ENCODE peak calls at places on chromosomes 3 and 15, in five cellular contexts. G is IMR-90, F is astrocyte of the cerebellum, Z is endothelial cell, E is tibial artery. W is an unnamed sample.

GRCh38 chr15:95770191-95770590 is 560.3 kb upstream of the NR2F2 start:
- DNase-seq in G (peak), F (peak), Z (no peak), E (no peak), W (no peak)

GRCh38 chr15:90648137-90649070 is 68.7 kb upstream of the BLM start:
- DNase-seq in G (peak), F (peak), Z (peak), E (peak), W (peak)

GRCh38 chr3:13041113-13041776 is 32.0 kb downstream of the IQSEC1 start:
- DNase-seq in G (no peak), F (no peak), Z (no peak), E (no peak), W (no peak)

GRCh38 chr15:97126556-97127233 is 796.2 kb downstream of the NR2F2 start:
- DNase-seq in G (no peak), F (no peak), Z (no peak), E (no peak), W (no peak)

GRCh38 chr3:45124379-45124778 is 21.8 kb downstream of the CDCP1 start:
- DNase-seq in G (peak), F (no peak), Z (no peak), E (no peak), W (peak)

GRCh38 chr15:90592144-90592887 is 62.6 kb downstream of the CRTC3 start:
- DNase-seq in G (peak), F (no peak), Z (no peak), E (no peak), W (peak)

GRCh38 chr3:44950273-44950672 is 25.7 kb downstream of the ZDHHC3 start:
- DNase-seq in G (no peak), F (no peak), Z (no peak), E (no peak), W (no peak)

GRCh38 chr15:47405768-47406167 is 311.5 kb upstream of the SEMA6D start:
- DNase-seq in G (no peak), F (no peak), Z (no peak), E (no peak), W (no peak)

GRCh38 chr15:47374222-47374621 is 343.1 kb upstream of the SEMA6D start:
- DNase-seq in G (peak), F (no peak), Z (peak), E (no peak), W (no peak)

GRCh38 chr3:16881896-16882645 is 2.7 kb upstream of the PLCL2 start:
- DNase-seq in G (no peak), F (no peak), Z (no peak), E (peak), W (no peak)

GRCh38 chr3:177657243-177657642 is 460.0 kb upstream of the TBL1XR1 start:
- DNase-seq in G (no peak), F (no peak), Z (no peak), E (no peak), W (no peak)

GRCh38 chr3:138916824-138917223 is 30.1 kb downstream of the FOXL2 start:
- DNase-seq in G (no peak), F (no peak), Z (no peak), E (no peak), W (no peak)

GRCh38 chr3:58214484-58215316 is 3.9 kb upstream of the DNASE1L3 start:
- DNase-seq in G (peak), F (no peak), Z (no peak), E (no peak), W (no peak)

GRCh38 chr3:165056510-165056909 is 21.8 kb downstream of the SI start:
- DNase-seq in G (no peak), F (no peak), Z (no peak), E (no peak), W (no peak)

GRCh38 chr3:126304704-126305103 is 52.5 kb downstream of the KLF15 start:
- DNase-seq in G (peak), F (no peak), Z (no peak), E (no peak), W (no peak)

GRCh38 chr3:40821316-40821715 is 296.6 kb downstream of the ZNF621 start:
- DNase-seq in G (no peak), F (no peak), Z (no peak), E (no peak), W (no peak)

GRCh38 chr3:21718161-21718765 is 32.7 kb downstream of the ZNF385D start:
- DNase-seq in G (peak), F (peak), Z (no peak), E (no peak), W (peak)

GRCh38 chr3:122727766-122728165 is 47.1 kb downstream of the PARP14 start:
- DNase-seq in G (no peak), F (no peak), Z (no peak), E (no peak), W (no peak)

DNA sequence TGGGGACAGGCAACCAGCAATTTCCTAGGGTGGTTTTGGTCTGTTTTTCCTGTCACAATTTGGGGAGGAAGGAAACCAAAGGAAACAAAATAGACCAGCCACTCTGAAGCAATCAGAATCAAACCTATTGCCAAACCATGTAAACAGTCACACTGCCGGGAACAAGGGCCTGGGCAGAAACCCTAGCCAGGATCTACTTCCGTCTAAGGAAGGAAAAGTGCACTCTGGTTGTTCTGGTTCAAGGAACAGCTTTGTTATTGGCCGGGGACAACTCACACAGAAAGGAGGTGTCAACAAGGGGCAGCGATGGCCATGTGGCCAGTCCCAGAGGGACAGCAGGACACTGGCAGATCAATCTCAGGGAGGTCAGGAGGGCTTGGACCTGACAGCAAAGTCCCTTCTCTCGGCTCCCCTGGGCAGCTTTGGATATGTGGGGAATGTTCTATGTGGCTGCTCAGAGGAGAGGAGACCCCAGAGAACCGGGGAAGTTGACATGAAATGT is 17.5 kb upstream of the RAD18 start:
- DNase-seq in G (no peak), F (no peak), Z (no peak), E (no peak), W (no peak)
- TF ChIP-seq CTCF in G (no peak), F (no peak), Z (no peak), E (no peak), W (no peak)

DNA sequence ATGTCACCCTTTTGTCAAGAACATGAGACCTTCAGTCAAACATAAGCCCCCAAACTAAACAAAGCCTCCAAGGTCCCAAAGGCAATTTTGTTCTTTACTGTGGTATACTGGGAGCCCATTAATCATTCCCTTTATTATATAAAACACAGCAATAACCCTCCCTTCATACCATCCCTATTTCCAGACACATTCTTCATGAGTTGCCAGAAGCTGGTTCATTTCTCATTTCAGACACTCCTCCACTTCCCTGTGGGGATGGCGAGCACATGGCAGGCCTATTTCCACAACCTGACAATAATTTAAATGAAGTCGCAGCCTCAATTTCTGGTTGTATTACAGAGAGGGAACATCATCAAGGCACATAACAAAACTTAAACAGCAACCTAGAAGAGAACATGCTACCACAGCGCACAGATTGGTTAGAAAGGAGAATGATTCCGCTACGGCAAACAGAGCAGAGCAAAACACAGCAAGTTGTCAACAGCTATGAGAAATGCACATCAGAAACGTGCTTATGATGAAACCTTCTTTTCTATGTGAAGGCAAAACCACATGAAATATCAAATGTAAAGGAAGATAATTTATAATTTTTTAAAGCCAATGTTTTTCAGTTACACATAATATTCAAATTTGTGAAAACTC is 63.3 kb upstream of the ARHGEF3 start:
- DNase-seq in G (no peak), F (no peak), Z (no peak), E (no peak), W (no peak)
- TF ChIP-seq CTCF in G (no peak), F (no peak), Z (no peak), E (no peak), W (no peak)

DNA sequence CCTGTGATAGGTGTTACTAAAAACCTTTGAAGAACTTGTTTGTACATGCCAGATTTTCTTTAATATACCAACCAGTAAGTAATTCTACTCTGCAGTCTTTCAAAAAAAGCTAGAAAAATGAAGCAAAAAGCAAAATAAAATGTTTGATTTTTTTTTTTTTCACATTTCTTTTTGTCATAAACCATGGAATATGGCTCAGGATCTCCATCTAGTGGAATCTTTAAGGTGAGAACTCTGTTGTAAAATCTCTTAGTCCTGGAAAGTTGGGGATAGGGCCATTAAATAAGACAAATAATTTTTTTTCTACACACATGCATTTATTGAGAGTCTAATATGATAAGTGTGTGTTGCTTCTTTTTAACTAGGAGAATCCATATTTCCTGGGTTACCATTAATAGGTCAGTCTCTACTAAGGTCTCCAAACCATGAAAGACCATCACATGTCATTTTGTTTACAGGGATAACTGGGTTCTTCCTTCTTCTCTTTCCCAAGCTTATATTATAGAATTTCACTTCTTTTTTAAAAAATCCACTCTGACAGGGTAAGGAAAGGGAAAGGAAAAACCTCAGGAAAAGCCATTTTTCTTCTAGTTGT is 84.6 kb downstream of the SLC9A9 start:
- DNase-seq in G (peak), F (no peak), Z (no peak), E (no peak), W (no peak)
- TF ChIP-seq CTCF in G (peak), F (peak), Z (peak), E (no peak), W (peak)

GRCh38 chr3:190699784-190700183 is 162.7 kb downstream of the GMNC start:
- DNase-seq in G (no peak), F (no peak), Z (no peak), E (no peak), W (no peak)

GRCh38 chr3:190697901-190698300 is 164.6 kb downstream of the GMNC start:
- DNase-seq in G (peak), F (peak), Z (no peak), E (no peak), W (peak)

GRCh38 chr3:190697502-190697830 is 165.0 kb downstream of the GMNC start:
- DNase-seq in G (no peak), F (no peak), Z (no peak), E (no peak), W (no peak)

GRCh38 chr3:190696777-190697501 is 165.6 kb downstream of the GMNC start:
- DNase-seq in G (peak), F (no peak), Z (peak), E (no peak), W (peak)

DNA sequence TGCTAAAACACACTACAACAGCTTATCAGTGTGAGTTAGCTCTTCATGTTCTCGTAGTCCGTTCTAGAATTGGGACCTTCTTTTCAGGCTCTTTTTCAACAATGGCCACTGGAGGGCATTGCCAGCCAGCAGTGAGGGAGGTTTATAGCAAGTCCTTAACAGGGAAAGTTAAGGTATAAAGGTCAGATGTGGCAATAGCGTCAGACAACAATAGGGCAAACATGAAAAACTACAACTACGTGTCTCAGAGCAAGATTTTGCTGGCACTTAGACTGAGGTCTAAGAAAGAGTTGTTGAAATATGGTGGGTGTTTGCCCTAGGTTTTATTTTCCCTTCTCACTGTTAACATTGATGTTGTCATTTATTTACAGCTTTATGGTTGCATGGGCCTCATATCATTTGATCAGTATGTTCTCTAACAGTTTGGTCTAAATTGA is 161.4 kb downstream of the GMNC start:
- DNase-seq in G (peak), F (peak), Z (peak), E (no peak), W (peak)
- TF ChIP-seq CTCF in G (peak), F (peak), Z (no peak), E (no peak), W (peak)

GRCh38 chr3:140344601-140345000 is 333.3 kb upstream of the TRIM42 start:
- DNase-seq in G (no peak), F (no peak), Z (no peak), E (no peak), W (no peak)

GRCh38 chr3:140342668-140343067 is 335.2 kb upstream of the TRIM42 start:
- DNase-seq in G (no peak), F (no peak), Z (no peak), E (no peak), W (peak)

GRCh38 chr3:140343709-140344417 is 334.0 kb upstream of the TRIM42 start:
- DNase-seq in G (no peak), F (no peak), Z (no peak), E (no peak), W (no peak)

GRCh38 chr3:140341817-140342403 is 336.0 kb upstream of the TRIM42 start:
- DNase-seq in G (no peak), F (no peak), Z (no peak), E (no peak), W (no peak)

DNA sequence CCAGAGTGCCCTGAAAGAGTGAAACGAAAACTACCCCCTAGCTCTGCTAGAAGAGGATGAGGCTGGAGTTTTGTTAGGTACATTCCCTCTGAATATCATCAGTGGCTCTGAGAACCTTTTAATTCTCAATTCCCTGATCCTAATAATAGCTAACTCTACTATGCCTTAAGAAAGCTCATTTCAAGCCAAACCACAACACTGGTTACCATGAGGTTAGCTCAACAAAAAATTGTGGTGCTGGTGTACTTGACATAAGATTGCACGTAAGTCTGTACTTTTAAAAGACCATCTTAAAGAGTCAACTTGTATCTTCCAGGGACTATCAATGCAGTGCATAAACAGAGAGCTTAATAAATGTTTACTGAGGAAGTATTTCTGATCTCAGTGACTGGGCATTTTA is 334.7 kb upstream of the TRIM42 start:
- DNase-seq in G (no peak), F (peak), Z (no peak), E (no peak), W (no peak)
- TF ChIP-seq CTCF in G (no peak), F (no peak), Z (no peak), E (no peak), W (no peak)

W was measured in HFF-Myc.